ENCODE peak calls at places on chromosomes 5 and 9, in nine cellular contexts. One of them, this sample, is unnamed.

GRCh38 chr9:22244141-22245011 is 202.2 kb upstream of the DMRTA1 start:
- DNase-seq in lower lobe of right lung: no peak
- DNase-seq in heart left ventricle: no peak
- DNase-seq in AG04449: no peak
- DNase-seq in GM23338: peak
- DNase-seq in GM12865: peak
- DNase-seq in A549: peak
- DNase-seq in colonic mucosa: peak
- DNase-seq in cardiac muscle cell: peak
- DNase-seq in this sample: peak

GRCh38 chr9:75636427-75637045 is 253.9 kb upstream of the PCSK5 start:
- DNase-seq in A549: no peak
- DNase-seq in lower lobe of right lung: no peak
- DNase-seq in cardiac muscle cell: no peak
- DNase-seq in GM23338: no peak
- DNase-seq in GM12865: no peak
- DNase-seq in heart left ventricle: no peak
- DNase-seq in colonic mucosa: no peak
- DNase-seq in AG04449: no peak
- DNase-seq in this sample: no peak

GRCh38 chr5:136016945-136017530 is 11.8 kb upstream of the TGFBI start:
- DNase-seq in AG04449: no peak
- DNase-seq in GM12865: no peak
- DNase-seq in heart left ventricle: no peak
- DNase-seq in GM23338: no peak
- DNase-seq in cardiac muscle cell: peak
- DNase-seq in lower lobe of right lung: no peak
- DNase-seq in A549: peak
- DNase-seq in colonic mucosa: no peak
- DNase-seq in this sample: peak

GRCh38 chr5:130773813-130774212 is 391.2 kb downstream of the HINT1 start:
- DNase-seq in lower lobe of right lung: no peak
- DNase-seq in cardiac muscle cell: no peak
- DNase-seq in GM23338: no peak
- DNase-seq in AG04449: no peak
- DNase-seq in colonic mucosa: no peak
- DNase-seq in heart left ventricle: no peak
- DNase-seq in A549: peak
- DNase-seq in GM12865: no peak
- DNase-seq in this sample: peak

GRCh38 chr5:137073192-137073591 is 425.9 kb downstream of the SPOCK1 start:
- DNase-seq in A549: no peak
- DNase-seq in lower lobe of right lung: no peak
- DNase-seq in GM12865: no peak
- DNase-seq in heart left ventricle: no peak
- DNase-seq in colonic mucosa: no peak
- DNase-seq in GM23338: no peak
- DNase-seq in cardiac muscle cell: peak
- DNase-seq in AG04449: no peak
- DNase-seq in this sample: peak

GRCh38 chr9:133681658-133682306 is 45.6 kb downstream of the DBH start:
- DNase-seq in lower lobe of right lung: peak
- DNase-seq in heart left ventricle: peak
- DNase-seq in colonic mucosa: no peak
- DNase-seq in GM12865: no peak
- DNase-seq in GM23338: no peak
- DNase-seq in A549: no peak
- DNase-seq in AG04449: no peak
- DNase-seq in cardiac muscle cell: no peak
- DNase-seq in this sample: no peak

GRCh38 chr9:84277646-84278045 is 62.9 kb downstream of the SLC28A3 start:
- DNase-seq in GM12865: no peak
- DNase-seq in A549: no peak
- DNase-seq in GM23338: no peak
- DNase-seq in colonic mucosa: no peak
- DNase-seq in cardiac muscle cell: no peak
- DNase-seq in lower lobe of right lung: no peak
- DNase-seq in AG04449: no peak
- DNase-seq in heart left ventricle: no peak
- DNase-seq in this sample: peak

GRCh38 chr5:81519217-81519905 is 125.4 kb upstream of the ACOT12 start:
- DNase-seq in lower lobe of right lung: no peak
- DNase-seq in cardiac muscle cell: no peak
- DNase-seq in A549: no peak
- DNase-seq in AG04449: no peak
- DNase-seq in heart left ventricle: no peak
- DNase-seq in GM23338: no peak
- DNase-seq in GM12865: no peak
- DNase-seq in colonic mucosa: no peak
- DNase-seq in this sample: no peak

GRCh38 chr5:34712565-34712964 is 56.4 kb downstream of the RAI14 start:
- DNase-seq in GM12865: no peak
- DNase-seq in cardiac muscle cell: no peak
- DNase-seq in AG04449: no peak
- DNase-seq in heart left ventricle: no peak
- DNase-seq in lower lobe of right lung: no peak
- DNase-seq in colonic mucosa: no peak
- DNase-seq in GM23338: no peak
- DNase-seq in A549: no peak
- DNase-seq in this sample: no peak

GRCh38 chr9:90141723-90142122 is 500.9 kb downstream of the DIRAS2 start:
- DNase-seq in A549: no peak
- DNase-seq in GM12865: peak
- DNase-seq in heart left ventricle: no peak
- DNase-seq in GM23338: peak
- DNase-seq in colonic mucosa: no peak
- DNase-seq in AG04449: no peak
- DNase-seq in lower lobe of right lung: no peak
- DNase-seq in cardiac muscle cell: peak
- DNase-seq in this sample: peak

GRCh38 chr5:134994560-134995156 is 27.0 kb downstream of the CATSPER3 start:
- DNase-seq in cardiac muscle cell: no peak
- DNase-seq in GM23338: no peak
- DNase-seq in colonic mucosa: no peak
- DNase-seq in lower lobe of right lung: no peak
- DNase-seq in AG04449: no peak
- DNase-seq in GM12865: no peak
- DNase-seq in A549: no peak
- DNase-seq in heart left ventricle: no peak
- DNase-seq in this sample: no peak

GRCh38 chr5:137867664-137868063 is at the start of gene MYOT:
- DNase-seq in A549: no peak
- DNase-seq in GM12865: no peak
- DNase-seq in GM23338: no peak
- DNase-seq in cardiac muscle cell: no peak
- DNase-seq in heart left ventricle: no peak
- DNase-seq in AG04449: no peak
- DNase-seq in lower lobe of right lung: no peak
- DNase-seq in colonic mucosa: no peak
- DNase-seq in this sample: no peak

GRCh38 chr9:25206027-25206426 is 472.2 kb downstream of the TUSC1 start:
- DNase-seq in AG04449: no peak
- DNase-seq in colonic mucosa: no peak
- DNase-seq in A549: no peak
- DNase-seq in cardiac muscle cell: no peak
- DNase-seq in GM12865: no peak
- DNase-seq in lower lobe of right lung: no peak
- DNase-seq in GM23338: no peak
- DNase-seq in heart left ventricle: no peak
- DNase-seq in this sample: no peak

GRCh38 chr9:99678550-99678949 is 143.1 kb upstream of the NR4A3 start:
- DNase-seq in lower lobe of right lung: no peak
- DNase-seq in colonic mucosa: no peak
- DNase-seq in heart left ventricle: no peak
- DNase-seq in GM12865: no peak
- DNase-seq in A549: no peak
- DNase-seq in cardiac muscle cell: no peak
- DNase-seq in GM23338: no peak
- DNase-seq in AG04449: no peak
- DNase-seq in this sample: no peak

GRCh38 chr9:18343799-18344198 is 130.2 kb upstream of the ADAMTSL1 start:
- DNase-seq in A549: no peak
- DNase-seq in GM12865: no peak
- DNase-seq in AG04449: no peak
- DNase-seq in GM23338: no peak
- DNase-seq in heart left ventricle: no peak
- DNase-seq in cardiac muscle cell: peak
- DNase-seq in colonic mucosa: no peak
- DNase-seq in lower lobe of right lung: no peak
- DNase-seq in this sample: peak

GRCh38 chr9:135802876-135803419 is 101.0 kb downstream of the KCNT1 start:
- DNase-seq in colonic mucosa: no peak
- DNase-seq in GM12865: no peak
- DNase-seq in A549: no peak
- DNase-seq in AG04449: no peak
- DNase-seq in lower lobe of right lung: no peak
- DNase-seq in heart left ventricle: peak
- DNase-seq in GM23338: no peak
- DNase-seq in cardiac muscle cell: no peak
- DNase-seq in this sample: no peak
- TF ChIP-seq CTCF in colonic mucosa: no peak
- TF ChIP-seq CTCF in GM12865: no peak
- TF ChIP-seq CTCF in A549: no peak
- TF ChIP-seq CTCF in AG04449: no peak
- TF ChIP-seq CTCF in lower lobe of right lung: no peak
- TF ChIP-seq CTCF in heart left ventricle: no peak
- TF ChIP-seq CTCF in GM23338: no peak
- TF ChIP-seq CTCF in cardiac muscle cell: no peak
- TF ChIP-seq CTCF in this sample: no peak

GRCh38 chr9:124894035-124894740 is 32.3 kb downstream of the ARPC5L start:
- DNase-seq in cardiac muscle cell: no peak
- DNase-seq in A549: no peak
- DNase-seq in heart left ventricle: no peak
- DNase-seq in colonic mucosa: no peak
- DNase-seq in GM12865: no peak
- DNase-seq in AG04449: no peak
- DNase-seq in GM23338: peak
- DNase-seq in lower lobe of right lung: no peak
- DNase-seq in this sample: no peak
- H3K4me3 ChIP-seq in cardiac muscle cell: no peak
- H3K4me3 ChIP-seq in A549: no peak
- H3K4me3 ChIP-seq in heart left ventricle: no peak
- H3K4me3 ChIP-seq in colonic mucosa: no peak
- H3K4me3 ChIP-seq in GM12865: no peak
- H3K4me3 ChIP-seq in AG04449: no peak
- H3K4me3 ChIP-seq in GM23338: no peak
- H3K4me3 ChIP-seq in lower lobe of right lung: no peak
- H3K4me3 ChIP-seq in this sample: no peak

GRCh38 chr9:130341839-130342713 is 76.5 kb downstream of the HMCN2 start:
- DNase-seq in GM12865: no peak
- DNase-seq in cardiac muscle cell: no peak
- DNase-seq in lower lobe of right lung: no peak
- DNase-seq in colonic mucosa: no peak
- DNase-seq in GM23338: no peak
- DNase-seq in AG04449: no peak
- DNase-seq in A549: no peak
- DNase-seq in heart left ventricle: no peak
- DNase-seq in this sample: no peak

GRCh38 chr9:130342714-130343085 is 77.1 kb downstream of the HMCN2 start:
- DNase-seq in A549: no peak
- DNase-seq in heart left ventricle: no peak
- DNase-seq in GM12865: no peak
- DNase-seq in cardiac muscle cell: no peak
- DNase-seq in colonic mucosa: no peak
- DNase-seq in AG04449: no peak
- DNase-seq in lower lobe of right lung: no peak
- DNase-seq in GM23338: no peak
- DNase-seq in this sample: no peak

GRCh38 chr9:130345009-130345992 is 79.7 kb downstream of the HMCN2 start:
- DNase-seq in GM23338: no peak
- DNase-seq in AG04449: no peak
- DNase-seq in colonic mucosa: no peak
- DNase-seq in A549: no peak
- DNase-seq in lower lobe of right lung: no peak
- DNase-seq in cardiac muscle cell: no peak
- DNase-seq in GM12865: no peak
- DNase-seq in heart left ventricle: no peak
- DNase-seq in this sample: no peak

GRCh38 chr9:130344366-130344765 is 78.8 kb downstream of the HMCN2 start:
- DNase-seq in lower lobe of right lung: no peak
- DNase-seq in cardiac muscle cell: no peak
- DNase-seq in colonic mucosa: no peak
- DNase-seq in GM12865: no peak
- DNase-seq in GM23338: no peak
- DNase-seq in A549: no peak
- DNase-seq in heart left ventricle: no peak
- DNase-seq in AG04449: no peak
- DNase-seq in this sample: no peak

GRCh38 chr9:130343445-130343918 is 77.9 kb downstream of the HMCN2 start:
- DNase-seq in colonic mucosa: no peak
- DNase-seq in cardiac muscle cell: no peak
- DNase-seq in GM23338: peak
- DNase-seq in GM12865: no peak
- DNase-seq in A549: no peak
- DNase-seq in AG04449: no peak
- DNase-seq in heart left ventricle: no peak
- DNase-seq in lower lobe of right lung: no peak
- DNase-seq in this sample: no peak
- TF ChIP-seq CTCF in colonic mucosa: peak
- TF ChIP-seq CTCF in cardiac muscle cell: peak
- TF ChIP-seq CTCF in GM23338: peak
- TF ChIP-seq CTCF in GM12865: peak
- TF ChIP-seq CTCF in A549: peak
- TF ChIP-seq CTCF in AG04449: peak
- TF ChIP-seq CTCF in heart left ventricle: peak
- TF ChIP-seq CTCF in lower lobe of right lung: peak
- TF ChIP-seq CTCF in this sample: peak

GRCh38 chr9:95503369-95503768 is 13.4 kb downstream of the PTCH1 start:
- DNase-seq in GM12865: no peak
- DNase-seq in AG04449: no peak
- DNase-seq in colonic mucosa: no peak
- DNase-seq in GM23338: no peak
- DNase-seq in A549: no peak
- DNase-seq in heart left ventricle: no peak
- DNase-seq in lower lobe of right lung: no peak
- DNase-seq in cardiac muscle cell: no peak
- DNase-seq in this sample: no peak
- H3K4me3 ChIP-seq in GM12865: no peak
- H3K4me3 ChIP-seq in AG04449: no peak
- H3K4me3 ChIP-seq in colonic mucosa: no peak
- H3K4me3 ChIP-seq in GM23338: no peak
- H3K4me3 ChIP-seq in A549: no peak
- H3K4me3 ChIP-seq in heart left ventricle: no peak
- H3K4me3 ChIP-seq in lower lobe of right lung: no peak
- H3K4me3 ChIP-seq in cardiac muscle cell: no peak
- H3K4me3 ChIP-seq in this sample: no peak

DNA sequence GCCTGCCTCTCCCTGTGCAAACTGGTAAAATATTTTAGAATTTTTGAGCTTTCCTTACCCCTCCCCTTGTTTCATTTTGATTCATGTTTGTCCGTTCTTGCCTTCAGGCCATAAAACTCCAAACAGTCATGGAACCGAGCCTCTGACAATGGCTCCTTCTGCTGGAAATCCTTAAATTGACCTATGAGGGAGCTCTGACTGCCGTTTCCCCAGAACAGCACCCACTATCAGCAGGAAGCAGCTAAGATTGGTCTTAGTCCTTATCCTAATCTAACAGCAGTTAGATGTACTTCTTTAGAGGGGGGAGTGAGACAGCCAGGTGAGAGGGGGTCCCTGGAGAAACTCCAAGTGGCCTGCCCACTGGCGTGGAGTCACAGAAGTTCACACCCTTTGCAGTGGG is 106.7 kb downstream of the FAM174A start:
- DNase-seq in A549: no peak
- DNase-seq in GM23338: no peak
- DNase-seq in cardiac muscle cell: no peak
- DNase-seq in AG04449: no peak
- DNase-seq in heart left ventricle: no peak
- DNase-seq in GM12865: no peak
- DNase-seq in colonic mucosa: no peak
- DNase-seq in lower lobe of right lung: no peak
- DNase-seq in this sample: no peak
- TF ChIP-seq CTCF in A549: no peak
- TF ChIP-seq CTCF in GM23338: no peak
- TF ChIP-seq CTCF in cardiac muscle cell: no peak
- TF ChIP-seq CTCF in AG04449: no peak
- TF ChIP-seq CTCF in heart left ventricle: no peak
- TF ChIP-seq CTCF in GM12865: no peak
- TF ChIP-seq CTCF in colonic mucosa: no peak
- TF ChIP-seq CTCF in lower lobe of right lung: no peak
- TF ChIP-seq CTCF in this sample: no peak